ENCODE peak calls at places on chromosomes 3 and 15, in nine cellular contexts. B is CD4-positive, alpha-beta memory T cell; Q is effector memory CD4-positive, alpha-beta T cell; E is PC-9; A is ovary; W is neuronal stem cell; O is mesendoderm; D is transverse colon; F is heart right ventricle. I is an unnamed sample. For H3K27me3 and H3K36me3, the result is how much of the 10 kb centered on the place peaks cover.

GRCh38 chr3:177538064-177538742 is 340.9 kb upstream of the TBL1XR1 start:
- DNase-seq in W (no peak), B (no peak), O (no peak), E (no peak), Q (no peak), F (peak), D (no peak), A (peak), I (peak)

GRCh38 chr3:73781536-73781935 is 156.8 kb upstream of the PDZRN3 start:
- DNase-seq in E (no peak), W (no peak), A (no peak), D (no peak), B (no peak), F (no peak), Q (no peak), O (no peak), I (no peak)

GRCh38 chr3:137768361-137769320 is 4.5 kb downstream of the SOX14 start:
- DNase-seq in A (no peak), W (no peak), Q (no peak), D (no peak), B (no peak), F (no peak), E (no peak), O (peak), I (peak)

GRCh38 chr15:71707230-71708051 is 102.9 kb upstream of the NR2E3 start:
- DNase-seq in D (no peak), W (no peak), F (peak), A (no peak), Q (no peak), O (peak), E (no peak), B (no peak), I (no peak)

GRCh38 chr15:100835626-100836025 is 44.0 kb upstream of the ALDH1A3 start:
- DNase-seq in B (no peak), W (no peak), A (no peak), O (no peak), D (no peak), F (no peak), Q (no peak), E (no peak), I (no peak)

GRCh38 chr3:63324621-63325020 is 46.5 kb downstream of the SYNPR start:
- DNase-seq in B (no peak), A (no peak), W (no peak), Q (no peak), F (no peak), O (no peak), E (no peak), D (no peak), I (no peak)

GRCh38 chr3:14434105-14434504 is 31.7 kb downstream of the SLC6A6 start:
- DNase-seq in F (no peak), O (no peak), A (no peak), B (peak), E (peak), Q (no peak), W (no peak), D (no peak), I (no peak)

GRCh38 chr15:63942486-63943365 is 103.6 kb downstream of the DAPK2 start:
- DNase-seq in Q (no peak), F (no peak), B (no peak), A (no peak), E (no peak), D (no peak), W (no peak), O (peak), I (no peak)

GRCh38 chr3:179653106-179653776 is 401 bp downstream of the USP13 start:
- DNase-seq in Q (peak), E (peak), B (peak), W (peak), D (peak), A (peak), O (peak), F (peak), I (peak)

GRCh38 chr3:97942801-97943546 is 29.3 kb downstream of the RIOX2 start:
- DNase-seq in Q (no peak), D (no peak), F (no peak), W (no peak), A (no peak), E (no peak), O (no peak), B (no peak), I (no peak)

GRCh38 chr15:93040288-93041158 is 48.5 kb downstream of the RGMA start:
- DNase-seq in W (no peak), E (no peak), Q (no peak), O (no peak), A (no peak), F (no peak), B (no peak), D (no peak), I (no peak)

GRCh38 chr15:70754862-70755261 is 8.5 kb downstream of the UACA start:
- DNase-seq in O (no peak), W (no peak), E (no peak), B (no peak), Q (no peak), F (no peak), D (no peak), A (no peak), I (no peak)

GRCh38 chr3:31035681-31036080 is 141.2 kb upstream of the GADL1 start:
- DNase-seq in O (no peak), F (no peak), E (no peak), W (no peak), Q (no peak), D (no peak), B (no peak), A (no peak), I (no peak)

GRCh38 chr3:171783086-171783485 is 27.2 kb downstream of the PLD1 start:
- DNase-seq in O (no peak), B (no peak), D (no peak), W (no peak), E (no peak), Q (no peak), A (no peak), F (no peak), I (no peak)

GRCh38 chr3:54987719-54988118 is 59.9 kb upstream of the LRTM1 start:
- DNase-seq in F (no peak), Q (no peak), E (no peak), B (no peak), D (no peak), A (no peak), O (no peak), W (no peak), I (no peak)

GRCh38 chr15:73756947-73757513 is 3.9 kb upstream of the INSYN1 start:
- DNase-seq in E (no peak), D (no peak), Q (no peak), A (no peak), O (no peak), B (no peak), W (no peak), F (no peak), I (no peak)
- H3K27me3 ChIP-seq in E (half or more), D (half or more), Q (under half), A (under half), O (under half), B (under half), W (half or more), F (under half), I (under half)

GRCh38 chr3:45978348-45978747 is 17.3 kb downstream of the FYCO1 start:
- DNase-seq in D (peak), O (no peak), Q (peak), W (no peak), E (peak), F (no peak), B (peak), A (no peak), I (peak)
- H3K36me3 ChIP-seq in D (under half), O (under half), Q (under half), W (under half), E (under half), F (half or more), B (under half), A (under half), I (under half)

DNA sequence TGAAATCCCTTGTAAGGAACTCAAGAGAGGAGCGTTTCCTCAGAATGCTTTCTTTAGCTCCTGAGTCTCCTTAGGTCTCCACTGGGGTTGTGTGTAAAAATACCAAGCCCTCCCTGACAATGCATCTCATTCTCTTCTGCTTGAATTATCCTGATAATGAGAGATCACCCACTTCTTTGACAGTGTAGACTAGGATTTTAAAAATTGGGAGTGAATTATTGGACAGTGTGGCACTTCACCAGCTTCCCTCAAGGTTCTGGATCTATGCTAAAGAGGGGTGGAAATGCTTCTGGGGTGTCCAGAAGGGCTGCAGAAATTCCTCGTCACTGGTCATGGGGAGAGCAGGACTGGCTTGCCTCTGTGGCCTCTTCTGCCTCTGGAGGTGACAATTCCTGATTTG is 41.8 kb upstream of the POLG start:
- DNase-seq in Q (no peak), W (no peak), B (no peak), O (no peak), D (no peak), E (no peak), A (no peak), F (no peak), I (no peak)
- H3K27me3 ChIP-seq in Q (half or more), W (half or more), B (under half), O (half or more), D (half or more), E (under half), A (under half), F (half or more), I (half or more)

DNA sequence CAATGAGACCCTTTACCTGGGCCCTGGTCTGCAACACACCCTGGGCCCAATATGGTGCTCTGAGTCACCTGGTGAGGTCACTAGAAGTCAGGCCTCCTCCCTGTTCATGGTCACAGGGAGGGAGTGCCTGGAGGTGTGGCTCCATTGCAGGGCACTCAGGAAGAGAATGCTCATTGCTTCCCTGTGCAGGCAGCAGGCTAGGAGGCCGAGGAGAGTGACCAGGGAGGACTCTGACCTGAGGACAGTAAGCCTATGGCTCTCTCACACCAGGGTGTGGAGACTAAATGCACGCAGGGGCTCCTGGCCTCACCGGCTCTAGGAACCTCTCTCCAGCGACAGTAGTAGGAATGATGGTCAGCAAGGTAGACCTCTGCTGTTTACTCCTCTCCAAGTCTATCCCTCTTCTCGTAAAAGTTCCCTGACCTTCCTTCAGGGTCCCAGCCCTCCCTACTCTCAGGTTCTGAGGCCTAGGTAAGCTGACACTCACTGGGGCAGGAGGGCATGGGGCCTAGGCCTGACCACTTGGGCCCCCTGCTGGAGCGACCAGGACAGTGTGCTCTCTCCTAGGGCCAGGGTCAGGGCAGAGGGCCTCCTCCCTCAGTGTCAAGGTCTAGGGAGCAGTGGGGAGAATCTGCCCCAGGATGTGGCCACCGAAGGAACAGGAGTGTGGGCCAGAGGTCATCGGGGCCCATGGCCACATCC is 9.6 kb upstream of the SLCO2A1 start:
- DNase-seq in D (peak), Q (no peak), W (no peak), B (no peak), O (peak), E (no peak), F (no peak), A (no peak), I (peak)
- H3K36me3 ChIP-seq in D (under half), Q (under half), W (under half), B (under half), O (under half), E (under half), F (under half), A (under half), I (under half)

DNA sequence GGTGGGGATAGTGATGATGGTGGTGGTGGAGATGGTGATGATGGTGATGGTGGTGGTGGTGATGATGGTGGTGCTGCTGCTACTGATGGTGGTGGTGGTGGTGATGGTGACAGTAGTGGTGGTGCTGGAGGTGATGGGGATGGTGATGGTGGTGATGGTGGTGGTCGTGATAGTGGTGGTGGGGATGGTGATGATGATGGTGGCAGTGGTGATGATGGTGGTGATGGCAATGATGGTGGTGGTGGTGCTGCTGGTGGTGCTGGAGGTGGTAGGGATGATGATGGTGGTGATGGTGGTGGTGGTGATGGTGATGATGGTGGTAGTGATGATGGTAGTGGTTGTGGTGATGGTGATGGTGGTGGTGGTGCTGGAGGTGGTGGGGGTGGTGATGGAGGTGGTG is 21.3 kb downstream of the DNAJB8 start:
- DNase-seq in B (no peak), W (no peak), A (no peak), D (no peak), F (no peak), Q (no peak), E (no peak), O (no peak), I (no peak)
- H3K27me3 ChIP-seq in B (under half), W (half or more), A (under half), D (under half), F (under half), Q (under half), E (under half), O (under half), I (under half)